ENCODE peak calls at places on chromosomes 5 and 9, in four cellular contexts. K is HCT116, C is K562, S is HepG2. Y is an unnamed sample.

GRCh38 chr5:157607371-157608161 is 32.0 kb upstream of the ADAM19 start:
- DNase-seq in K (peak; percentile 73), C (peak; percentile 18), S (no peak), Y (no peak)

GRCh38 chr5:153629027-153629426 is 138.6 kb downstream of the GRIA1 start:
- DNase-seq in K (peak; percentile 26), C (no peak), S (no peak), Y (peak; percentile 59)

GRCh38 chr5:41754857-41755256 is 115.4 kb downstream of the OXCT1 start:
- DNase-seq in K (no peak), C (no peak), S (no peak), Y (no peak)

GRCh38 chr9:75358837-75359236 is 270.5 kb downstream of the OSTF1 start:
- DNase-seq in K (no peak), C (no peak), S (no peak), Y (no peak)

GRCh38 chr5:127754259-127754658 is 51.1 kb downstream of the CCDC192 start:
- DNase-seq in K (no peak), C (no peak), S (no peak), Y (no peak)

GRCh38 chr5:134005415-134006118 is 792 bp upstream of the VDAC1 start:
- DNase-seq in K (no peak), C (peak; percentile 50), S (no peak), Y (no peak)

GRCh38 chr9:119117409-119117808 is 251.8 kb downstream of the BRINP1 start:
- DNase-seq in K (no peak), C (no peak), S (no peak), Y (no peak)

GRCh38 chr5:65734921-65735320 is 12.9 kb downstream of the NLN start:
- DNase-seq in K (no peak), C (no peak), S (no peak), Y (no peak)

GRCh38 chr9:25543806-25544205 is 134.4 kb downstream of the TUSC1 start:
- DNase-seq in K (no peak), C (no peak), S (no peak), Y (no peak)

GRCh38 chr5:13976867-13977479 is 32.5 kb upstream of the DNAH5 start:
- DNase-seq in K (peak; percentile 26), C (peak; percentile 37), S (peak; percentile 15), Y (no peak)

GRCh38 chr9:124449381-124450151 is 685 bp upstream of the ADGRD2 start:
- DNase-seq in K (no peak), C (no peak), S (no peak), Y (no peak)

GRCh38 chr5:2740849-2741555 is 10.5 kb downstream of the IRX2 start:
- DNase-seq in K (no peak), C (no peak), S (no peak), Y (no peak)

GRCh38 chr5:33726422-33727165 is 165.2 kb downstream of the ADAMTS12 start:
- DNase-seq in K (no peak), C (no peak), S (no peak), Y (no peak)

GRCh38 chr5:6576861-6577501 is 55.9 kb downstream of the NSUN2 start:
- DNase-seq in K (peak; percentile 44), C (peak; percentile 60), S (peak; percentile 34), Y (peak; percentile 46)

GRCh38 chr5:59104400-59105117 is 521.7 kb downstream of the RAB3C start:
- DNase-seq in K (no peak), C (no peak), S (no peak), Y (no peak)

GRCh38 chr9:98367923-98368322 is 112.5 kb upstream of the TBC1D2 start:
- DNase-seq in K (no peak), C (peak; percentile 50), S (no peak), Y (no peak)

GRCh38 chr9:35734096-35734495 is 1.6 kb downstream of the CREB3 start:
- DNase-seq in K (no peak), C (no peak), S (no peak), Y (no peak)

GRCh38 chr9:72473474-72474241 is 47.8 kb upstream of the TMC1 start:
- DNase-seq in K (no peak), C (no peak), S (no peak), Y (no peak)

GRCh38 chr5:139707445-139708003 is 59.4 kb downstream of the CXXC5 start:
- DNase-seq in K (no peak), C (no peak), S (peak; percentile 68), Y (no peak)

GRCh38 chr5:111345731-111346130 is 121.5 kb downstream of the CAMK4 start:
- DNase-seq in K (no peak), C (no peak), S (no peak), Y (no peak)

GRCh38 chr5:125199968-125200841 is 453.8 kb upstream of the ZNF608 start:
- DNase-seq in K (no peak), C (no peak), S (no peak), Y (no peak)

GRCh38 chr5:158120760-158121159 is 261.8 kb upstream of the CLINT1 start:
- DNase-seq in K (no peak), C (no peak), S (no peak), Y (no peak)

GRCh38 chr9:131776036-131776435 is 36.2 kb upstream of the RAPGEF1 start:
- DNase-seq in K (no peak), C (no peak), S (no peak), Y (no peak)

GRCh38 chr5:141590127-141590526 is 28.7 kb downstream of the DIAPH1 start:
- DNase-seq in K (no peak), C (no peak), S (peak; percentile 83), Y (no peak)

GRCh38 chr5:73642296-73642695 is 16.3 kb downstream of the ARHGEF28 start:
- DNase-seq in K (no peak), C (no peak), S (peak; percentile 47), Y (no peak)
- TF ChIP-seq TCF7L2 in K (no peak), C (no peak), S (no peak), Y (no peak)

GRCh38 chr9:128164332-128164885 is 4.3 kb downstream of the BBLN start:
- DNase-seq in K (no peak), C (no peak), S (no peak), Y (no peak)
- H3K36me3 ChIP-seq in K (peaks cover 19% of the 10 kb centered on the region), C (peaks cover 70% of the 10 kb centered on the region), S (peaks cover 54% of the 10 kb centered on the region), Y (no peaks in the 10 kb centered on the region)

DNA sequence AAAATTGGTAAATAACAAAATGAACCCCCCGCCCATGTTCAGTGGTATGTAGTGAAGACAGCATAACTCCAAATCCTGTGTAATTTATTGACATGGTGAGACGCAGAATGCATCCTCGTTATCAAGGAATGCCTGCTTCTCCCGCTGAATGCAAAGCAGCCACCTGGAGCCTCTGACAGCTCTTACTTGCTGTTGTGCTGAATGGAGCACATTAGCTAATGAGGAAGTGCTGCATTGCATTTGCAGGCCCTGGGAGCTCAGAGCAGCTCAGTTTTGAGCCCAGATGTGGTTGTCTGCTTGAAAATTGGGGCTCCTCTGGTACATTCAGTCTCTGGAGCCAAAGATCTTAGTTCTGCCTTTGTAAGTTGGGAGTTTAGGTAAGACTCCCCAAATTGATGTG is 28.9 kb downstream of the PLAC8L1 start:
- DNase-seq in K (no peak), C (no peak), S (no peak), Y (no peak)
- H3K4me1 ChIP-seq in K (peaks cover 9% of the 10 kb centered on the region), C (no peaks in the 10 kb centered on the region), S (peaks cover 8% of the 10 kb centered on the region), Y (no peaks in the 10 kb centered on the region)

GRCh38 chr9:137266162-137266527 is 11.0 kb downstream of the NELFB start:
- DNase-seq in K (no peak), C (no peak), S (no peak), Y (no peak)
- TF ChIP-seq TCF7L2 in K (no peak), C (no peak), S (no peak), Y (no peak)

DNA sequence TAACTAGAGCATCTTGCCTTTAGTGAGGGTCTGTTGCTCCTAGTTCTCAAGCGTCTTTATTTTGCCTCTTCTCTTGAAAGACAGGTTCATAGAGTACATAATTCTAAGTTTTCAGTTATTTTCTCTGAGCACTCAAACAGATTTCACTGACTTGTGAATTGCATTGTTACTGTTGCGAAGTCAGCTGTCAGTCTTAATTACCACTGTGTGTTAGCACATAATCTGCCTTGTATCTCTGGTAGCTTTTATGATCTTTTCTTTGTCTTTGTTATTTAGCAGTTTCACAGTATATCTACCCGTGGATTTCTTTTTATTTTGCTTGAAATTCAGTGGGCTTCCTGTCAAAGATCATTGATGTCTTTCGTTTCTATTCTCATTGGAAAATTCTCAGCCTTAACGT is 192.9 kb downstream of the TTLL11 start:
- DNase-seq in K (no peak), C (no peak), S (no peak), Y (no peak)
- H3K36me3 ChIP-seq in K (no peaks in the 10 kb centered on the region), C (no peaks in the 10 kb centered on the region), S (no peaks in the 10 kb centered on the region), Y (no peaks in the 10 kb centered on the region)

Y was measured in Panc1.